ENCODE peak calls at places on chromosomes 13 and 19, in five cellular contexts. A, R, S, K and J are unnamed samples.

GRCh38 chr13:35354882-35355281 is 121.6 kb downstream of the MAB21L1 start:
- ATAC-seq in A (no peak), R (no peak), S (no peak), K (no peak), J (no peak)

GRCh38 chr19:37329686-37330085 is 41.2 kb upstream of the ZNF527 start:
- ATAC-seq in A (no peak), R (no peak), S (no peak), K (no peak), J (no peak)

GRCh38 chr13:23620613-23621315 is 50.6 kb downstream of the TNFRSF19 start:
- ATAC-seq in A (peak; percentile 56), R (no peak), S (no peak), K (no peak), J (no peak)

GRCh38 chr13:23709521-23709920 is 139.3 kb downstream of the TNFRSF19 start:
- ATAC-seq in A (peak; percentile 93), R (no peak), S (peak; percentile 51), K (no peak), J (no peak)

GRCh38 chr19:12721656-12722565 is 1.8 kb downstream of the TNPO2 start:
- ATAC-seq in A (peak; percentile 36), R (peak; percentile 52), S (peak; percentile 25), K (peak; percentile 74), J (peak; percentile 64)

GRCh38 chr13:110001622-110002275 is 215.4 kb upstream of the IRS2 start:
- ATAC-seq in A (no peak), R (no peak), S (peak; percentile 11), K (no peak), J (no peak)

GRCh38 chr13:113582841-113583631 is 1.5 kb upstream of the TFDP1 start:
- ATAC-seq in A (no peak), R (no peak), S (no peak), K (no peak), J (no peak)

GRCh38 chr19:1862424-1863307 is 713 bp downstream of the KLF16 start:
- ATAC-seq in A (no peak), R (no peak), S (peak; percentile 4), K (no peak), J (no peak)

GRCh38 chr13:108155185-108156106 is 59.9 kb downstream of the LIG4 start:
- ATAC-seq in A (no peak), R (peak; percentile 61), S (peak; percentile 22), K (peak; percentile 79), J (no peak)

GRCh38 chr13:27053902-27054595 is 117.6 kb downstream of the USP12 start:
- ATAC-seq in A (no peak), R (peak; percentile 10), S (peak; percentile 96), K (no peak), J (peak; percentile 41)

GRCh38 chr13:47843005-47843404 is 158.1 kb downstream of the SUCLA2 start:
- ATAC-seq in A (no peak), R (no peak), S (no peak), K (no peak), J (no peak)

GRCh38 chr13:113288880-113289279 is 8.2 kb upstream of the LAMP1 start:
- ATAC-seq in A (no peak), R (no peak), S (no peak), K (no peak), J (no peak)

GRCh38 chr13:52348081-52348480 is 57.9 kb downstream of the THSD1 start:
- ATAC-seq in A (peak; percentile 32), R (no peak), S (no peak), K (no peak), J (no peak)

GRCh38 chr19:43534305-43534612 is 1.3 kb downstream of the ZNF575 start:
- ATAC-seq in A (no peak), R (no peak), S (no peak), K (no peak), J (no peak)

GRCh38 chr19:45340232-45340898 is at the start of gene KLC3:
- ATAC-seq in A (no peak), R (peak; percentile 53), S (peak; percentile 57), K (peak; percentile 91), J (no peak)

GRCh38 chr13:62799931-62800436 is 1384.3 kb upstream of the PCDH20 start:
- ATAC-seq in A (no peak), R (no peak), S (no peak), K (no peak), J (no peak)

GRCh38 chr13:30576528-30576927 is 41.2 kb upstream of the USPL1 start:
- ATAC-seq in A (peak; percentile 51), R (peak; percentile 92), S (no peak), K (no peak), J (no peak)

GRCh38 chr19:11236324-11237301 is 2.8 kb upstream of the ANGPTL8 start:
- ATAC-seq in A (no peak), R (peak; percentile 71), S (no peak), K (no peak), J (no peak)

GRCh38 chr13:29529755-29530154 is 65.7 kb downstream of the SLC7A1 start:
- ATAC-seq in A (no peak), R (no peak), S (no peak), K (no peak), J (no peak)

GRCh38 chr19:28045621-28046020 is 1167.3 kb downstream of the UQCRFS1 start:
- ATAC-seq in A (no peak), R (no peak), S (no peak), K (no peak), J (no peak)

GRCh38 chr13:79079351-79079839 is 326.7 kb downstream of the RBM26 start:
- ATAC-seq in A (no peak), R (no peak), S (no peak), K (no peak), J (no peak)

GRCh38 chr13:110499621-110500281 is 61.8 kb downstream of the RAB20 start:
- ATAC-seq in A (no peak), R (peak; percentile 29), S (peak; percentile 88), K (no peak), J (no peak)

GRCh38 chr19:35143818-35144217 is 763 bp downstream of the FXYD7 start:
- ATAC-seq in A (no peak), R (no peak), S (no peak), K (no peak), J (no peak)

GRCh38 chr19:41740415-41741243 is 14.7 kb upstream of the CEACAM6 start:
- ATAC-seq in A (no peak), R (no peak), S (no peak), K (peak; percentile 84), J (no peak)

GRCh38 chr19:31613683-31614219 is 264.5 kb upstream of the TSHZ3 start:
- ATAC-seq in A (no peak), R (no peak), S (no peak), K (peak; percentile 33), J (no peak)

GRCh38 chr13:77729502-77730221 is 32.2 kb downstream of the SLAIN1 start:
- ATAC-seq in A (no peak), R (no peak), S (no peak), K (no peak), J (no peak)

GRCh38 chr13:46656786-46657185 is 103.8 kb downstream of the LRCH1 start:
- ATAC-seq in A (no peak), R (no peak), S (no peak), K (no peak), J (no peak)

DNA sequence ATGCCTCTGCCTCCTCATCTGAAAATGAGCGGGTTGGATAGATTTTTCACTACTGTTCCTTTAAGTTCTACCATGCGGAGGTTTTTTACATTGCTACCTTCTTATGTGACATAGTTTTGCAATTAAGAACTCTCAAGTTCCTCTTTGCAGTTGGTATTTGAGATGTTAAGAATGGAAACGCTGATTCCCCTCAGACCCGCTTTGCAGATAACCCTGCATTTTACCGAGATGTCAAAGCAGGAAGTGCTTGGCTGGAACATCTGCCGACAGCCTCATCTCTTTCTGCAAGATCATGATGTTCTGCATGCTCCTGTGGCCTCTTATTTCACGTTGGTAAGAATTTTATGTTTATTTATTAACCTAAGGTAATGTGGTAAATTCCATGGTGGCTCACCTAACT is 22.4 kb downstream of the PABPC3 start:
- ATAC-seq in A (no peak), R (no peak), S (no peak), K (no peak), J (no peak)
- H3K4me3 ChIP-seq in A (no peak overlapping the region), R (no peak overlapping the region), S (no peak overlapping the region), K (no peak overlapping the region), J (no peak overlapping the region)

GRCh38 chr19:48330012-48330681 is 4.8 kb downstream of the EMP3 start:
- ATAC-seq in A (peak; percentile 66), R (peak; percentile 81), S (no peak), K (peak; percentile 67), J (no peak)

GRCh38 chr19:48332351-48332661 is 7.0 kb downstream of the EMP3 start:
- ATAC-seq in A (no peak), R (no peak), S (no peak), K (no peak), J (no peak)

GRCh38 chr19:48332662-48333466 is 7.5 kb downstream of the EMP3 start:
- ATAC-seq in A (peak; percentile 82), R (peak; percentile 79), S (peak; percentile 70), K (peak; percentile 88), J (peak; percentile 82)

GRCh38 chr19:48329167-48329891 is 4.0 kb downstream of the EMP3 start:
- ATAC-seq in A (no peak), R (no peak), S (no peak), K (no peak), J (no peak)

DNA sequence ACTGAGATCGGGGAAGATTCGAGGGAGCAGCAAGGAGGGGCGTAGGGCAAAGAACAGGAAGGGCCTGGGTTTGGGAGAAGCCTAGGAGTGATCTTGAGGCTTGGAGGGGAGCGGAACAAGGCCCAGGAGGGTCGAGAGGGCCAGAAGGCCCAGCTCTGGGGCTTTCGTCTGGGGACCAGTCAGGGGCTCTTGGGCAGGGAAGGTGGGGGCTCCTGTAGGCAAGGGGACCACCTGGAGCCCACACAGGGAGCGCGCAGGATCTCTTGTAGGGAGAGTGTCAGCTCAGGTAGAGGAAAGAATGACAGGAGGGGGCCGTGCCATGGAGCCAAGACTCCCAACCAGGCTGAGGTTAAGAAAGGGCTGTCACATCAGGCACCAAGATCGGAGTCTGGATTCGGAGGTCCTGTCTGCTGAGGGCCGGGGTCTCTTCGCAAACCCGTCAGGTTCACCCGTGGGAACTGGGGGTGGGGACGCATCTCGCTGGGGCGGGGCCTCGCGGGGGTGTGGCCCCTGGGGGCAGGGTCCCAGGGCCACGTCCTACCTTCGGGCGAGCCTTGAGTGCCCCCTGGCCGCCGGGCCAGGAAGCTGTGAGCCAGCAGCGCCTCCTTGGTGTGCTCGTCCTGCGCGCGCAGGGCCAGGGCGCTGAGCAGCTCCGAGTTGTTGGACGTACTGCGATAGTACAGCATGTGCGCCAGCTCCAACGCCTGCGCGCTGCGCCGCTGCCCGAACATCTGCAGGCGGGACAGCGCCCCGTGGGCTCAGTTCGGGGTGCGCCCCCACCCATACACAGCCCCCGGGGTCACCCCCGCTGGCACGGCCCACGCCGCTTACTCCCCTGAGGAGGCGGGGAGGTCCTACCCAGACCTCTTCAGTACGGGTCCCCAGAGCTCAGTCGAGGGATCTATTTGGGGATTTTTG is 8.4 kb downstream of the EMP3 start:
- ATAC-seq in A (peak; percentile 83), R (peak; percentile 72), S (peak; percentile 78), K (peak; percentile 91), J (peak; percentile 88)
- H3K4me3 ChIP-seq in A (peak overlapping the region; percentile 67), R (peak overlapping the region; percentile 2), S (peak overlapping the region; percentile 69), K (peak overlapping the region; percentile 63), J (peak overlapping the region; percentile 44)

GRCh38 chr19:10112895-10113591 is 1.6 kb downstream of the P2RY11 start:
- ATAC-seq in A (peak; percentile 21), R (peak; percentile 54), S (peak; percentile 43), K (peak; percentile 52), J (peak; percentile 35)
- H3K4me3 ChIP-seq in A (peak overlapping the region; percentile 37), R (no peak overlapping the region), S (no peak overlapping the region), K (peak overlapping the region; percentile 21), J (no peak overlapping the region)

DNA sequence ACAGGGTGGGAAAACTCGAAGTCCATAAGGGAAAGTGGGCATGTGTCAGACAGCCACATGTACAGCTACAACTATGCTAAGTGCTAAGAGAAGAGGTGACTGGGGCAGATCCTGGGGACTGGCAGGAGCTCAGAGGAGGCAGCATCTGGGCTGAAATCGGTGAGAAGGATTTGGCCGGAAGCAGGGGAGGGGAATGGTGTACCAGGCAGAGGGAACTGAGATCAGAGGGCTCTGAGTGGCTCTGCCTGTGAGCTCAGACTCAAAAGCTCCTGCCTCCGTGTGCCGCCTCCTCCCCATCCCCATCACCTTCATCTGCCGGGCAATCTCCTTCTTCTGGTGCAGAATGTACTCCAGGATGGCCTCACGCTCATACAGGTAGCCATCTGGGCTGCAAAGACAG is 21.8 kb downstream of the NOSIP start:
- ATAC-seq in A (no peak), R (no peak), S (no peak), K (no peak), J (no peak)
- H3K4me3 ChIP-seq in A (peak overlapping the region; percentile 12), R (no peak overlapping the region), S (no peak overlapping the region), K (no peak overlapping the region), J (no peak overlapping the region)